ENCODE peak calls at places on chromosomes 12 and 14, in seven cellular contexts. X, Z, V, A, E, O and B are unnamed samples.

GRCh38 chr12:69583203-69583602 is 2.1 kb upstream of the CCT2 start:
- DNase-seq in X (no peak), Z (no peak), V (no peak), A (no peak), E (no peak), O (no peak), B (no peak)

GRCh38 chr12:24198936-24199644 is 249.6 kb upstream of the SOX5 start:
- DNase-seq in X (no peak), Z (no peak), V (no peak), A (no peak), E (no peak), O (no peak), B (no peak)

GRCh38 chr14:74314576-74314975 is 11.8 kb upstream of the ABCD4 start:
- DNase-seq in X (no peak), Z (no peak), V (no peak), A (no peak), E (no peak), O (no peak), B (no peak)

GRCh38 chr12:107891967-107892366 is 117.5 kb downstream of the ASCL4 start:
- DNase-seq in X (peak; percentile 13), Z (no peak), V (no peak), A (peak; percentile 24), E (no peak), O (no peak), B (no peak)

GRCh38 chr14:88614218-88614907 is 51.5 kb downstream of the ZC3H14 start:
- DNase-seq in X (no peak), Z (no peak), V (no peak), A (no peak), E (no peak), O (no peak), B (no peak)

GRCh38 chr12:123384318-123384993 is 524 bp downstream of the KMT5A start:
- DNase-seq in X (no peak), Z (no peak), V (no peak), A (peak; percentile 42), E (no peak), O (peak; percentile 60), B (peak; percentile 69)

GRCh38 chr14:22391908-22392307 is 197.1 kb downstream of the DAD1 start:
- DNase-seq in X (peak; percentile 79), Z (peak; percentile 72), V (peak; percentile 61), A (peak; percentile 67), E (peak; percentile 43), O (no peak), B (peak; percentile 72)

GRCh38 chr12:75917083-75917482 is 114.5 kb downstream of the PHLDA1 start:
- DNase-seq in X (no peak), Z (no peak), V (no peak), A (no peak), E (no peak), O (no peak), B (no peak)

GRCh38 chr12:101086490-101086889 is 123.5 kb downstream of the SLC5A8 start:
- DNase-seq in X (no peak), Z (no peak), V (no peak), A (no peak), E (peak; percentile 32), O (no peak), B (no peak)

GRCh38 chr12:127272864-127273263 is 994.1 kb upstream of the TMEM132C start:
- DNase-seq in X (no peak), Z (no peak), V (no peak), A (no peak), E (no peak), O (no peak), B (no peak)

GRCh38 chr14:33938131-33938949 is 12.5 kb downstream of the EGLN3 start:
- DNase-seq in X (peak; percentile 86), Z (peak; percentile 35), V (peak; percentile 80), A (peak; percentile 65), E (peak; percentile 24), O (peak; percentile 84), B (peak; percentile 87)

GRCh38 chr12:71014180-71014785 is 93.7 kb upstream of the PTPRR start:
- DNase-seq in X (no peak), Z (no peak), V (no peak), A (peak; percentile 46), E (no peak), O (no peak), B (no peak)

GRCh38 chr12:98733667-98734350 is 88.7 kb downstream of the APAF1 start:
- DNase-seq in X (no peak), Z (no peak), V (no peak), A (no peak), E (no peak), O (no peak), B (no peak)

GRCh38 chr12:27940756-27941402 is 31.7 kb downstream of the PTHLH start:
- DNase-seq in X (peak; percentile 81), Z (peak; percentile 53), V (peak; percentile 53), A (peak; percentile 87), E (peak; percentile 66), O (peak; percentile 80), B (peak; percentile 79)

GRCh38 chr14:105445901-105446845 is 26.5 kb downstream of the MTA1 start:
- DNase-seq in X (no peak), Z (no peak), V (no peak), A (no peak), E (no peak), O (no peak), B (no peak)

GRCh38 chr14:105446971-105447370 is 27.3 kb downstream of the MTA1 start:
- DNase-seq in X (no peak), Z (no peak), V (no peak), A (no peak), E (no peak), O (no peak), B (no peak)

GRCh38 chr14:105444859-105445258 is 25.2 kb downstream of the MTA1 start:
- DNase-seq in X (no peak), Z (no peak), V (no peak), A (no peak), E (no peak), O (no peak), B (no peak)

GRCh38 chr14:105442834-105443233 is 23.2 kb downstream of the MTA1 start:
- DNase-seq in X (no peak), Z (no peak), V (no peak), A (no peak), E (no peak), O (no peak), B (no peak)

GRCh38 chr14:105445290-105445689 is 25.7 kb downstream of the MTA1 start:
- DNase-seq in X (no peak), Z (no peak), V (no peak), A (no peak), E (no peak), O (no peak), B (no peak)
- H3K4me1 ChIP-seq in X (peaks cover 11% of the 10 kb centered on the region), Z (no peaks in the 10 kb centered on the region), V (peaks cover 21% of the 10 kb centered on the region), A (peaks cover 6% of the 10 kb centered on the region), E (peaks cover under 1% of the 10 kb centered on the region), O (no peaks in the 10 kb centered on the region), B (peaks cover 12% of the 10 kb centered on the region)

GRCh38 chr12:643478-644292 is 19.6 kb downstream of the NINJ2 start:
- DNase-seq in X (peak; percentile 27), Z (peak; percentile 32), V (no peak), A (no peak), E (no peak), O (no peak), B (peak; percentile 68)
- TF ChIP-seq POLR2A in X (no peak), Z (no peak), V (no peak), A (peak; percentile 13), E (no peak), O (no peak), B (no peak)

GRCh38 chr12:96205909-96206308 is 11.7 kb downstream of the ELK3 start:
- DNase-seq in X (no peak), Z (no peak), V (no peak), A (no peak), E (no peak), O (no peak), B (no peak)

GRCh38 chr12:96206957-96207356 is 12.8 kb downstream of the ELK3 start:
- DNase-seq in X (no peak), Z (no peak), V (no peak), A (no peak), E (no peak), O (no peak), B (no peak)

GRCh38 chr12:96210376-96211055 is 16.3 kb downstream of the ELK3 start:
- DNase-seq in X (no peak), Z (no peak), V (no peak), A (no peak), E (no peak), O (no peak), B (no peak)

GRCh38 chr12:96208801-96209534 is 14.8 kb downstream of the ELK3 start:
- DNase-seq in X (no peak), Z (no peak), V (no peak), A (no peak), E (no peak), O (no peak), B (no peak)

DNA sequence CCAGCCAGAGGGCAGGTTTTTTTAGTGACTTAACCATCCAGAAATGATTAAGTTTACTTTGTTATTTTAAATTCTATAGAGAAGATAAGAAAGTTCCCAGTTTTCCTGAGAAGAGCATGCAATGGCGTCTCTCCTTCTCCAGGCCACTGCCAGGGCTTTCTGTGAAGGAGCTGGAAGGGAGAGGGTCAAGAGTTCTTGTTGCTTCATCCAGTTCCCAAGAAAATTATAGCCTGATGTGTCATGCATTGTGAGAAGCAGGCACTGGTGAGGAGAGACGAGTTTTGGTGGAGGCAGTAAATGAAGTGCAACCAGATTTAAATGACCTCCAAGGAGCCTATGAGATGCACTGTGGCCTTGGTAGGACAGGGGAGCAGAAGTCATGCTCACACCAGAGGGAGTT is 14.2 kb downstream of the ELK3 start:
- DNase-seq in X (no peak), Z (no peak), V (no peak), A (no peak), E (no peak), O (no peak), B (no peak)
- H3K4me1 ChIP-seq in X (no peaks in the 10 kb centered on the region), Z (no peaks in the 10 kb centered on the region), V (peaks cover 81% of the 10 kb centered on the region), A (peaks cover 16% of the 10 kb centered on the region), E (peaks cover 1% of the 10 kb centered on the region), O (peaks cover 9% of the 10 kb centered on the region), B (peaks cover 33% of the 10 kb centered on the region)

GRCh38 chr14:96122496-96122895 is 82.1 kb upstream of the BDKRB2 start:
- DNase-seq in X (peak; percentile 21), Z (peak; percentile 39), V (no peak), A (peak; percentile 73), E (no peak), O (no peak), B (no peak)

GRCh38 chr14:96125536-96125935 is 79.1 kb upstream of the BDKRB2 start:
- DNase-seq in X (no peak), Z (no peak), V (no peak), A (no peak), E (no peak), O (no peak), B (no peak)

GRCh38 chr14:96126783-96127271 is 77.8 kb upstream of the BDKRB2 start:
- DNase-seq in X (no peak), Z (no peak), V (no peak), A (no peak), E (no peak), O (no peak), B (no peak)

GRCh38 chr14:96129128-96129736 is 75.4 kb upstream of the BDKRB2 start:
- DNase-seq in X (no peak), Z (no peak), V (no peak), A (no peak), E (no peak), O (no peak), B (no peak)

DNA sequence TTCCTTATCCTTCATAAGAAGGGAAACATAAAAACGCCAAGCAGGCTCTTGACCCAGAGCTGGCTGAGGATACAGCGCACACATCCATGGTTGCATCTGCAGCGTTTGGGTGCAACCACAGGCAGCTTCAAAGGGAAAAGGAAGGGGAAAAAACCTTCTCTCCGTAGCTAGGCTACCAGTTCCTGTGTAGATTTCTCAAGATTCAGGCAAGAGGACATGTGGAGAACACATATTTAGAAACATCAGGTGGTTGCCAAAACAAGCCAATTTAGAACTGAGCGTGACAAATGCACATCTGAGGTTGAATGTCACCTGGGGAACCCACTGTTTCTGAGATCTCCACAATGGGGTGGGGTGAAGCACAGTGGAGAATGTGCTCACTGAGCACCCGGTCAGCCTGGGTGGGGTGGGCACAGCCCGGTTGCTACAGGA is 78.3 kb upstream of the BDKRB2 start:
- DNase-seq in X (no peak), Z (no peak), V (no peak), A (no peak), E (no peak), O (no peak), B (no peak)
- TF ChIP-seq POLR2A in X (no peak), Z (no peak), V (no peak), A (no peak), E (no peak), O (no peak), B (no peak)